ENCODE peak calls at places on chromosomes 1 and 21, in five cellular contexts. One of them, this sample, is unnamed.

GRCh38 chr21:34970126-34970525 is 79.0 kb downstream of the RUNX1 start:
- DNase-seq in gastrocnemius medialis: no peak
- DNase-seq in naive thymus-derived CD4-positive, alpha-beta T cell: no peak
- DNase-seq in uterus: no peak
- DNase-seq in neural progenitor cell: no peak
- DNase-seq in this sample: no peak

GRCh38 chr1:208201241-208201640 is 42.9 kb downstream of the PLXNA2 start:
- DNase-seq in gastrocnemius medialis: peak; percentile 81
- DNase-seq in naive thymus-derived CD4-positive, alpha-beta T cell: no peak
- DNase-seq in uterus: peak; percentile 64
- DNase-seq in neural progenitor cell: no peak
- DNase-seq in this sample: no peak

GRCh38 chr1:6052543-6053205 is 7.0 kb downstream of the KCNAB2 start:
- DNase-seq in gastrocnemius medialis: no peak
- DNase-seq in naive thymus-derived CD4-positive, alpha-beta T cell: peak; percentile 43
- DNase-seq in uterus: peak; percentile 37
- DNase-seq in neural progenitor cell: peak; percentile 92
- DNase-seq in this sample: peak; percentile 87

GRCh38 chr1:183227963-183228649 is 42.0 kb downstream of the LAMC2 start:
- DNase-seq in gastrocnemius medialis: no peak
- DNase-seq in naive thymus-derived CD4-positive, alpha-beta T cell: no peak
- DNase-seq in uterus: no peak
- DNase-seq in neural progenitor cell: peak; percentile 74
- DNase-seq in this sample: no peak

GRCh38 chr1:35573198-35573775 is at the start of gene TFAP2E:
- DNase-seq in gastrocnemius medialis: peak; percentile 5
- DNase-seq in naive thymus-derived CD4-positive, alpha-beta T cell: no peak
- DNase-seq in uterus: no peak
- DNase-seq in neural progenitor cell: peak; percentile 73
- DNase-seq in this sample: peak; percentile 61

GRCh38 chr1:5889901-5890300 is 102.3 kb downstream of the NPHP4 start:
- DNase-seq in gastrocnemius medialis: no peak
- DNase-seq in naive thymus-derived CD4-positive, alpha-beta T cell: no peak
- DNase-seq in uterus: no peak
- DNase-seq in neural progenitor cell: no peak
- DNase-seq in this sample: no peak

GRCh38 chr1:45923343-45923742 is 119.9 kb downstream of the MAST2 start:
- DNase-seq in gastrocnemius medialis: no peak
- DNase-seq in naive thymus-derived CD4-positive, alpha-beta T cell: no peak
- DNase-seq in uterus: no peak
- DNase-seq in neural progenitor cell: no peak
- DNase-seq in this sample: no peak

GRCh38 chr21:34822957-34823356 is 154.2 kb downstream of the CLIC6 start:
- DNase-seq in gastrocnemius medialis: no peak
- DNase-seq in naive thymus-derived CD4-positive, alpha-beta T cell: no peak
- DNase-seq in uterus: no peak
- DNase-seq in neural progenitor cell: no peak
- DNase-seq in this sample: no peak

GRCh38 chr1:46288485-46289133 is 14.8 kb downstream of the LRRC41 start:
- DNase-seq in gastrocnemius medialis: no peak
- DNase-seq in naive thymus-derived CD4-positive, alpha-beta T cell: no peak
- DNase-seq in uterus: no peak
- DNase-seq in neural progenitor cell: no peak
- DNase-seq in this sample: no peak

GRCh38 chr1:197915797-197916686 is 1.1 kb upstream of the LHX9 start:
- DNase-seq in gastrocnemius medialis: no peak
- DNase-seq in naive thymus-derived CD4-positive, alpha-beta T cell: no peak
- DNase-seq in uterus: no peak
- DNase-seq in neural progenitor cell: peak; percentile 95
- DNase-seq in this sample: peak; percentile 57

GRCh38 chr1:162984699-162985098 is 84.5 kb upstream of the RGS4 start:
- DNase-seq in gastrocnemius medialis: no peak
- DNase-seq in naive thymus-derived CD4-positive, alpha-beta T cell: no peak
- DNase-seq in uterus: no peak
- DNase-seq in neural progenitor cell: no peak
- DNase-seq in this sample: no peak

GRCh38 chr1:68442822-68443556 is 6.8 kb downstream of the RPE65 start:
- DNase-seq in gastrocnemius medialis: no peak
- DNase-seq in naive thymus-derived CD4-positive, alpha-beta T cell: no peak
- DNase-seq in uterus: no peak
- DNase-seq in neural progenitor cell: peak; percentile 60
- DNase-seq in this sample: no peak

GRCh38 chr1:226787071-226787470 is 48.0 kb upstream of the ITPKB start:
- DNase-seq in gastrocnemius medialis: no peak
- DNase-seq in naive thymus-derived CD4-positive, alpha-beta T cell: no peak
- DNase-seq in uterus: no peak
- DNase-seq in neural progenitor cell: no peak
- DNase-seq in this sample: no peak

GRCh38 chr1:9281071-9281827 is 11.4 kb upstream of the SPSB1 start:
- DNase-seq in gastrocnemius medialis: no peak
- DNase-seq in naive thymus-derived CD4-positive, alpha-beta T cell: no peak
- DNase-seq in uterus: no peak
- DNase-seq in neural progenitor cell: no peak
- DNase-seq in this sample: peak; percentile 41

GRCh38 chr1:14915356-14916054 is 238.0 kb upstream of the TMEM51 start:
- DNase-seq in gastrocnemius medialis: no peak
- DNase-seq in naive thymus-derived CD4-positive, alpha-beta T cell: no peak
- DNase-seq in uterus: peak; percentile 49
- DNase-seq in neural progenitor cell: peak; percentile 72
- DNase-seq in this sample: no peak

GRCh38 chr1:198529414-198529813 is 11.1 kb downstream of the ATP6V1G3 start:
- DNase-seq in gastrocnemius medialis: no peak
- DNase-seq in naive thymus-derived CD4-positive, alpha-beta T cell: no peak
- DNase-seq in uterus: no peak
- DNase-seq in neural progenitor cell: no peak
- DNase-seq in this sample: no peak

GRCh38 chr1:172917972-172918371 is 132.8 kb downstream of the TNFSF18 start:
- DNase-seq in gastrocnemius medialis: no peak
- DNase-seq in naive thymus-derived CD4-positive, alpha-beta T cell: no peak
- DNase-seq in uterus: no peak
- DNase-seq in neural progenitor cell: no peak
- DNase-seq in this sample: no peak

GRCh38 chr1:11483581-11484320 is 4.8 kb downstream of the DISP3 start:
- DNase-seq in gastrocnemius medialis: no peak
- DNase-seq in naive thymus-derived CD4-positive, alpha-beta T cell: no peak
- DNase-seq in uterus: no peak
- DNase-seq in neural progenitor cell: no peak
- DNase-seq in this sample: no peak

GRCh38 chr1:110114173-110114572 is 1.9 kb downstream of the UBL4B start:
- DNase-seq in gastrocnemius medialis: no peak
- DNase-seq in naive thymus-derived CD4-positive, alpha-beta T cell: no peak
- DNase-seq in uterus: no peak
- DNase-seq in neural progenitor cell: no peak
- DNase-seq in this sample: no peak

GRCh38 chr21:44949161-44950015 is 9.6 kb downstream of the SLX9 start:
- DNase-seq in gastrocnemius medialis: peak; percentile 94
- DNase-seq in naive thymus-derived CD4-positive, alpha-beta T cell: peak; percentile 68
- DNase-seq in uterus: peak; percentile 90
- DNase-seq in neural progenitor cell: peak; percentile 90
- DNase-seq in this sample: peak; percentile 96

GRCh38 chr1:85087659-85088407 is 39.5 kb upstream of the MCOLN3 start:
- DNase-seq in gastrocnemius medialis: no peak
- DNase-seq in naive thymus-derived CD4-positive, alpha-beta T cell: no peak
- DNase-seq in uterus: no peak
- DNase-seq in neural progenitor cell: no peak
- DNase-seq in this sample: no peak

GRCh38 chr1:234216116-234216703 is 157.0 kb upstream of the COA6 start:
- DNase-seq in gastrocnemius medialis: no peak
- DNase-seq in naive thymus-derived CD4-positive, alpha-beta T cell: no peak
- DNase-seq in uterus: no peak
- DNase-seq in neural progenitor cell: no peak
- DNase-seq in this sample: no peak

GRCh38 chr1:234214129-234214910 is 158.9 kb upstream of the COA6 start:
- DNase-seq in gastrocnemius medialis: no peak
- DNase-seq in naive thymus-derived CD4-positive, alpha-beta T cell: no peak
- DNase-seq in uterus: no peak
- DNase-seq in neural progenitor cell: peak; percentile 66
- DNase-seq in this sample: peak; percentile 76

GRCh38 chr1:234212764-234213406 is 160.4 kb upstream of the COA6 start:
- DNase-seq in gastrocnemius medialis: no peak
- DNase-seq in naive thymus-derived CD4-positive, alpha-beta T cell: no peak
- DNase-seq in uterus: no peak
- DNase-seq in neural progenitor cell: peak; percentile 79
- DNase-seq in this sample: no peak

GRCh38 chr1:234214911-234215892 is 158.1 kb upstream of the COA6 start:
- DNase-seq in gastrocnemius medialis: no peak
- DNase-seq in naive thymus-derived CD4-positive, alpha-beta T cell: no peak
- DNase-seq in uterus: no peak
- DNase-seq in neural progenitor cell: peak; percentile 36
- DNase-seq in this sample: no peak

GRCh38 chr1:234213576-234214128 is 159.6 kb upstream of the COA6 start:
- DNase-seq in gastrocnemius medialis: no peak
- DNase-seq in naive thymus-derived CD4-positive, alpha-beta T cell: no peak
- DNase-seq in uterus: no peak
- DNase-seq in neural progenitor cell: peak; percentile 22
- DNase-seq in this sample: no peak
- H3K4me3 ChIP-seq in gastrocnemius medialis: peak overlapping the region; percentile 53
- H3K4me3 ChIP-seq in naive thymus-derived CD4-positive, alpha-beta T cell: peak overlapping the region; percentile 42
- H3K4me3 ChIP-seq in uterus: peak overlapping the region; percentile 11
- H3K4me3 ChIP-seq in neural progenitor cell: peak overlapping the region; percentile 79
- H3K4me3 ChIP-seq in this sample: no peak overlapping the region

GRCh38 chr1:3651939-3652537 is at the start of gene TP73:
- DNase-seq in gastrocnemius medialis: no peak
- DNase-seq in naive thymus-derived CD4-positive, alpha-beta T cell: peak; percentile 9
- DNase-seq in uterus: no peak
- DNase-seq in neural progenitor cell: peak; percentile 72
- DNase-seq in this sample: peak; percentile 78

GRCh38 chr1:3652538-3653285 is 396 bp downstream of the TP73 start:
- DNase-seq in gastrocnemius medialis: no peak
- DNase-seq in naive thymus-derived CD4-positive, alpha-beta T cell: no peak
- DNase-seq in uterus: no peak
- DNase-seq in neural progenitor cell: peak; percentile 54
- DNase-seq in this sample: peak; percentile 43

GRCh38 chr1:3649342-3650247 is at the start of gene WRAP73:
- DNase-seq in gastrocnemius medialis: peak; percentile 83
- DNase-seq in naive thymus-derived CD4-positive, alpha-beta T cell: peak; percentile 85
- DNase-seq in uterus: peak; percentile 87
- DNase-seq in neural progenitor cell: peak; percentile 96
- DNase-seq in this sample: peak; percentile 92

GRCh38 chr1:3650248-3651010 is 526 bp upstream of the WRAP73 start:
- DNase-seq in gastrocnemius medialis: no peak
- DNase-seq in naive thymus-derived CD4-positive, alpha-beta T cell: peak; percentile 7
- DNase-seq in uterus: no peak
- DNase-seq in neural progenitor cell: no peak
- DNase-seq in this sample: peak; percentile 33

DNA sequence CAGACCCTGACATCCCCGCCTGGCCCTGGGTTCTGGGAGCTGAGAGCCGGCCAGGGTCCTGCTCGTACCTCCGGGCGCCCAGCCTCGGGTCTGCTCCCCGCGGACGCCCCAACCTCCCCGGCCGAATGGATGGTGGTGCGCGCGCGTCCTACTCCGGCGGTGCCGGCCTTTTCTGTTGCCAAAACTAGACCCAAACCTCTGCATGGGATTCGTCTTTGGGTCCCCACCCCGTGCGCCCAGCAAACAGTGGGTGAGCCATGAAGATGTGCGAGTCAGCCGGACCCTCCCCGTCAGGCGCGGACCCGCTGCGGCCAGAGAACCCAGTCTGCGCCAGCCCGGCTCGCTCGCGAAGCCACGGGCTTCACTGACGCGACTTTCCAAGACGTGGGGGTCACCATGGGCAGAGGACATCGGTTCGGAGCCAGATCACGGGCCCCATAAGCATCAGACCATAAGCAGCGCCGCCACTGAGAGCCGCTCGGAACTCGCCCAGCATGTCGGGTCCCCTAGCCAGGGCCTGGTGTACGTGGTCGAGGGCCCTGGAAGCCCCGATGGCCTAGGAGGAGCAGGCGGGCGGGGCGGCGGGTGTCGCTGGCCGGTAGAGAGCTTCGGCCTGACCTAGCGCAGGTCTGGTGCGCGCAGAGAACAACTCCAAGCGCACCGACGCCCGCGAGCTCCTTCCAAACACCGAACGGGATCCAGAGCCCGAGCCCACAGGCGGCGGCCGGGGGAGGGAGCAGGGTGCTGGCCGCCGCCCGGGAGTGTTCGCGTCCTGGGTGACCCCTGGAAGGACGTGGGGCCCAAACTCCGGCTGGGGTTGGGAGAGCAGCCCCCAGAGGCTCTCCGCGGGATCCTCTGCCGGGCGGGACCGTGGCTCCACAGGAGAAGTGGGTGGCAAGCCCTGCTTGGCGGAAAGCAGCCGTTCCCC is 1.0 kb upstream of the TP73 start:
- DNase-seq in gastrocnemius medialis: no peak
- DNase-seq in naive thymus-derived CD4-positive, alpha-beta T cell: no peak
- DNase-seq in uterus: no peak
- DNase-seq in neural progenitor cell: peak; percentile 64
- DNase-seq in this sample: peak; percentile 78
- H3K9me3 ChIP-seq in gastrocnemius medialis: no peaks in the 10 kb centered on the region
- H3K9me3 ChIP-seq in naive thymus-derived CD4-positive, alpha-beta T cell: no peaks in the 10 kb centered on the region
- H3K9me3 ChIP-seq in uterus: no peaks in the 10 kb centered on the region
- H3K9me3 ChIP-seq in neural progenitor cell: no peaks in the 10 kb centered on the region
- H3K9me3 ChIP-seq in this sample: no peaks in the 10 kb centered on the region

GRCh38 chr1:206471993-206472392 is 1.7 kb downstream of the IKBKE start:
- DNase-seq in gastrocnemius medialis: no peak
- DNase-seq in naive thymus-derived CD4-positive, alpha-beta T cell: no peak
- DNase-seq in uterus: no peak
- DNase-seq in neural progenitor cell: no peak
- DNase-seq in this sample: no peak

GRCh38 chr1:206470692-206471414 is 577 bp downstream of the IKBKE start:
- DNase-seq in gastrocnemius medialis: no peak
- DNase-seq in naive thymus-derived CD4-positive, alpha-beta T cell: peak; percentile 30
- DNase-seq in uterus: no peak
- DNase-seq in neural progenitor cell: peak; percentile 38
- DNase-seq in this sample: peak; percentile 76

GRCh38 chr1:206471415-206471801 is 1.1 kb downstream of the IKBKE start:
- DNase-seq in gastrocnemius medialis: no peak
- DNase-seq in naive thymus-derived CD4-positive, alpha-beta T cell: no peak
- DNase-seq in uterus: no peak
- DNase-seq in neural progenitor cell: no peak
- DNase-seq in this sample: no peak

GRCh38 chr1:206472886-206473285 is 2.6 kb downstream of the IKBKE start:
- DNase-seq in gastrocnemius medialis: no peak
- DNase-seq in naive thymus-derived CD4-positive, alpha-beta T cell: no peak
- DNase-seq in uterus: no peak
- DNase-seq in neural progenitor cell: no peak
- DNase-seq in this sample: no peak

GRCh38 chr1:206472454-206472853 is 2.2 kb downstream of the IKBKE start:
- DNase-seq in gastrocnemius medialis: no peak
- DNase-seq in naive thymus-derived CD4-positive, alpha-beta T cell: no peak
- DNase-seq in uterus: peak; percentile 47
- DNase-seq in neural progenitor cell: peak; percentile 42
- DNase-seq in this sample: no peak
- H3K27me3 ChIP-seq in gastrocnemius medialis: peaks cover 5% of the 10 kb centered on the region
- H3K27me3 ChIP-seq in naive thymus-derived CD4-positive, alpha-beta T cell: no peaks in the 10 kb centered on the region
- H3K27me3 ChIP-seq in uterus: no peaks in the 10 kb centered on the region
- H3K27me3 ChIP-seq in neural progenitor cell: no peaks in the 10 kb centered on the region
- H3K27me3 ChIP-seq in this sample: no peaks in the 10 kb centered on the region

DNA sequence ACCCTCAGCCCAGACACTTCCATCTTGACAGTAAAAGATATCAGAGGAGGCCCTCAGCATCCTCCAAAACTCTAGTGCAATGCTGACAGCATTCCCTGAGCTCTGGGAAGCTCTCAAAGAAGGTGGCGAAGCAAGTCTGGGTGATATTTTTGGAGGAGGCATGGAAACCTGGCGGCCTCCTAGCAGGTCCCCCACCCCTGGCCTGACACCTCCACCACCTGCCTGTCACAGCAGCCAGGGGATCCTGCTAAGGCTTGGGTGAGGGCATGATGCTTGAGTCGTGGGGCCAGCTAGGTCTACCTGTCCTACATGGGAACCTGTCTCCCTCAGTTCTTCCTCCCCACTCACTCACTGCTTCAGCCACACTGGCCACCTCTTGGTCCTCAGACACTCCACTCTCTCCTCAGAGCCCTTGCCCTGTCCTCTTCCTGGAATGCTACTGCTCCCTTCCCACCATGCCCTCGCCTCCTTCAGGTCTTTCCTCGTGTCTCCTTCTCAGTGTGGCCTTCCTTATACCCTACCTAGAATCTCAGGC is 8.5 kb downstream of the DHRS3 start:
- DNase-seq in gastrocnemius medialis: no peak
- DNase-seq in naive thymus-derived CD4-positive, alpha-beta T cell: no peak
- DNase-seq in uterus: no peak
- DNase-seq in neural progenitor cell: no peak
- DNase-seq in this sample: no peak
- H3K4me3 ChIP-seq in gastrocnemius medialis: no peak overlapping the region
- H3K4me3 ChIP-seq in naive thymus-derived CD4-positive, alpha-beta T cell: no peak overlapping the region
- H3K4me3 ChIP-seq in uterus: no peak overlapping the region
- H3K4me3 ChIP-seq in neural progenitor cell: no peak overlapping the region
- H3K4me3 ChIP-seq in this sample: no peak overlapping the region